ENCODE peak calls at places on chromosomes 12 and 14, in ten cellular contexts. C is CD8-positive, alpha-beta T cell; U is heart left ventricle; B is midbrain; N is HCEC 1CT; O is EL; K is Kasumi-1; P is stimulated activated CD8-positive, alpha-beta memory T cell treated with anti-CD3 and anti-CD28 coated beads, Interleukin-7, amount 100 ng/mL, for 24 hours; Z is NCI-H510A treated with DMSO at 0.1 percent for 48 hours; M is choroid plexus epithelial cell. D is an unnamed sample.

GRCh38 chr12:116138781-116139180 is 138.7 kb downstream of the MED13L start:
- DNase-seq in C (no peak), U (no peak), B (no peak), N (peak), O (no peak), K (no peak), P (no peak), Z (no peak), M (no peak), D (no peak)

GRCh38 chr12:53191096-53191884 is 10.6 kb upstream of the CSAD start:
- DNase-seq in C (no peak), U (no peak), B (no peak), N (no peak), O (no peak), K (no peak), P (no peak), Z (no peak), M (no peak), D (no peak)

GRCh38 chr12:59431266-59431665 is 164.6 kb upstream of the SLC16A7 start:
- DNase-seq in C (no peak), U (no peak), B (no peak), N (peak), O (no peak), K (no peak), P (no peak), Z (peak), M (peak), D (no peak)

GRCh38 chr12:52515319-52515646 is 4.9 kb downstream of the KRT5 start:
- DNase-seq in C (no peak), U (no peak), B (no peak), N (no peak), O (no peak), K (no peak), P (no peak), Z (no peak), M (no peak), D (no peak)

GRCh38 chr14:63032056-63032455 is 13.2 kb downstream of the KCNH5 start:
- DNase-seq in C (no peak), U (no peak), B (no peak), N (no peak), O (no peak), K (no peak), P (no peak), Z (no peak), M (no peak), D (no peak)

GRCh38 chr14:71620401-71620800 is 311.8 kb upstream of the RGS6 start:
- DNase-seq in C (no peak), U (no peak), B (no peak), N (peak), O (peak), K (no peak), P (no peak), Z (no peak), M (peak), D (peak)

GRCh38 chr14:82482345-82482744 is 948.7 kb upstream of the SEL1L start:
- DNase-seq in C (no peak), U (no peak), B (no peak), N (no peak), O (no peak), K (no peak), P (no peak), Z (no peak), M (no peak), D (no peak)

GRCh38 chr12:20194171-20194570 is 174.2 kb upstream of the PDE3A start:
- DNase-seq in C (no peak), U (no peak), B (no peak), N (peak), O (peak), K (no peak), P (no peak), Z (no peak), M (peak), D (no peak)

GRCh38 chr14:51860836-51861583 is 598 bp downstream of the GNG2 start:
- DNase-seq in C (no peak), U (no peak), B (no peak), N (peak), O (peak), K (no peak), P (no peak), Z (no peak), M (peak), D (no peak)

GRCh38 chr12:52903855-52904508 is 894 bp downstream of the KRT8 start:
- DNase-seq in C (peak), U (peak), B (no peak), N (no peak), O (peak), K (no peak), P (no peak), Z (peak), M (peak), D (no peak)

GRCh38 chr14:58332514-58332913 is 34.2 kb downstream of the ARID4A start:
- DNase-seq in C (no peak), U (no peak), B (peak), N (no peak), O (no peak), K (no peak), P (no peak), Z (no peak), M (no peak), D (no peak)

GRCh38 chr12:98345308-98345876 is 170.0 kb upstream of the TMPO start:
- DNase-seq in C (no peak), U (no peak), B (no peak), N (no peak), O (no peak), K (no peak), P (no peak), Z (no peak), M (no peak), D (no peak)

GRCh38 chr14:75315143-75315542 is 36.5 kb downstream of the FOS start:
- DNase-seq in C (no peak), U (no peak), B (peak), N (peak), O (peak), K (no peak), P (no peak), Z (no peak), M (peak), D (no peak)

GRCh38 chr12:92462049-92462448 is 240.7 kb upstream of the PLEKHG7 start:
- DNase-seq in C (no peak), U (no peak), B (peak), N (no peak), O (no peak), K (peak), P (no peak), Z (no peak), M (peak), D (no peak)

GRCh38 chr12:56749853-56750252 is 2.3 kb downstream of the PRIM1 start:
- DNase-seq in C (no peak), U (no peak), B (no peak), N (no peak), O (no peak), K (no peak), P (no peak), Z (no peak), M (no peak), D (no peak)

GRCh38 chr12:116066381-116067230 is 210.9 kb downstream of the MED13L start:
- DNase-seq in C (peak), U (peak), B (no peak), N (peak), O (peak), K (peak), P (peak), Z (peak), M (peak), D (no peak)

GRCh38 chr14:56002316-56002715 is 115.9 kb upstream of the PELI2 start:
- DNase-seq in C (no peak), U (no peak), B (no peak), N (no peak), O (no peak), K (no peak), P (no peak), Z (no peak), M (peak), D (no peak)

GRCh38 chr12:103766028-103766427 is 75.0 kb downstream of the NT5DC3 start:
- DNase-seq in C (no peak), U (no peak), B (no peak), N (no peak), O (no peak), K (no peak), P (no peak), Z (no peak), M (no peak), D (no peak)

GRCh38 chr12:120539303-120539702 is 5.1 kb downstream of the RNF10 start:
- DNase-seq in C (no peak), U (no peak), B (no peak), N (peak), O (peak), K (no peak), P (no peak), Z (no peak), M (peak), D (no peak)

GRCh38 chr12:132199101-132199500 is 54.8 kb downstream of the NOC4L start:
- DNase-seq in C (no peak), U (no peak), B (no peak), N (no peak), O (no peak), K (no peak), P (no peak), Z (no peak), M (no peak), D (no peak)

GRCh38 chr14:24389266-24389855 is 9.4 kb upstream of the NYNRIN start:
- DNase-seq in C (no peak), U (no peak), B (no peak), N (peak), O (peak), K (no peak), P (no peak), Z (no peak), M (peak), D (no peak)

GRCh38 chr12:56900583-56900982 is 33.6 kb downstream of the SDR9C7 start:
- DNase-seq in C (no peak), U (no peak), B (no peak), N (peak), O (peak), K (peak), P (no peak), Z (no peak), M (no peak), D (no peak)

GRCh38 chr14:71632440-71632946 is 299.7 kb upstream of the RGS6 start:
- DNase-seq in C (no peak), U (no peak), B (no peak), N (no peak), O (no peak), K (no peak), P (no peak), Z (no peak), M (no peak), D (no peak)

GRCh38 chr12:129163461-129163860 is 310.2 kb downstream of the GLT1D1 start:
- DNase-seq in C (no peak), U (no peak), B (no peak), N (no peak), O (no peak), K (no peak), P (no peak), Z (no peak), M (no peak), D (no peak)

GRCh38 chr12:11897923-11898322 is 172.8 kb upstream of the BCL2L14 start:
- DNase-seq in C (no peak), U (no peak), B (no peak), N (no peak), O (no peak), K (no peak), P (no peak), Z (no peak), M (no peak), D (no peak)

GRCh38 chr14:105532735-105533141 is 6.4 kb downstream of the TMEM121 start:
- DNase-seq in C (no peak), U (no peak), B (no peak), N (no peak), O (peak), K (peak), P (no peak), Z (no peak), M (peak), D (no peak)

GRCh38 chr12:117933545-117933944 is 35.2 kb downstream of the KSR2 start:
- DNase-seq in C (no peak), U (no peak), B (no peak), N (no peak), O (no peak), K (no peak), P (no peak), Z (no peak), M (no peak), D (no peak)

GRCh38 chr14:74933925-74934435 is 10.9 kb upstream of the RPS6KL1 start:
- DNase-seq in C (no peak), U (no peak), B (no peak), N (peak), O (no peak), K (peak), P (no peak), Z (no peak), M (no peak), D (no peak)

GRCh38 chr14:92729632-92730358 is 18.6 kb downstream of the LGMN start:
- DNase-seq in C (no peak), U (no peak), B (no peak), N (peak), O (peak), K (peak), P (no peak), Z (no peak), M (peak), D (peak)

GRCh38 chr12:1660304-1661187 is 30.3 kb upstream of the ADIPOR2 start:
- DNase-seq in C (peak), U (peak), B (peak), N (peak), O (no peak), K (no peak), P (no peak), Z (no peak), M (peak), D (no peak)

GRCh38 chr14:91599966-91600365 is 89.9 kb upstream of the PPP4R3A start:
- DNase-seq in C (no peak), U (no peak), B (no peak), N (no peak), O (no peak), K (no peak), P (no peak), Z (no peak), M (no peak), D (no peak)

GRCh38 chr12:117450186-117450585 is 88.8 kb upstream of the NOS1 start:
- DNase-seq in C (no peak), U (no peak), B (no peak), N (no peak), O (no peak), K (no peak), P (no peak), Z (no peak), M (no peak), D (no peak)

GRCh38 chr12:117052386-117053049 is 46.7 kb downstream of the TESC start:
- DNase-seq in C (no peak), U (no peak), B (no peak), N (no peak), O (no peak), K (no peak), P (no peak), Z (peak), M (no peak), D (no peak)

GRCh38 chr12:27549231-27549800 is 25.3 kb downstream of the PPFIBP1 start:
- DNase-seq in C (no peak), U (no peak), B (no peak), N (peak), O (peak), K (no peak), P (no peak), Z (no peak), M (peak), D (peak)